ENCODE peak calls at places on chromosomes 5 and 9, in seven cellular contexts. C is colonic mucosa, S is Caco-2, D is fibroblast of lung, X is mucosa of descending colon, E is NB4, V is nephron progenitor cell. H is an unnamed sample.

GRCh38 chr9:98251554-98251953 is 3.9 kb downstream of the TBC1D2 start:
- DNase-seq in C (no peak), S (no peak), D (peak; percentile 84), X (no peak), E (no peak), V (no peak), H (no peak)

GRCh38 chr9:109817146-109817845 is 37.3 kb downstream of the PALM2AKAP2 start:
- DNase-seq in C (no peak), S (no peak), D (peak; percentile 91), X (no peak), E (no peak), V (no peak), H (no peak)

GRCh38 chr5:132677191-132677590 is 3.4 kb downstream of the IL4 start:
- DNase-seq in C (peak; percentile 10), S (peak; percentile 82), D (peak; percentile 95), X (peak; percentile 12), E (no peak), V (no peak), H (no peak)

GRCh38 chr9:95764920-95765319 is 110.6 kb upstream of the ERCC6L2 start:
- DNase-seq in C (no peak), S (no peak), D (no peak), X (no peak), E (no peak), V (no peak), H (no peak)

GRCh38 chr5:56910123-56910951 is 941 bp downstream of the SETD9 start:
- DNase-seq in C (peak; percentile 61), S (peak; percentile 54), D (peak; percentile 45), X (peak; percentile 62), E (peak; percentile 80), V (peak; percentile 45), H (no peak)

GRCh38 chr9:89639367-89639795 is 34.6 kb downstream of the GADD45G start:
- DNase-seq in C (no peak), S (no peak), D (no peak), X (no peak), E (no peak), V (no peak), H (no peak)

GRCh38 chr9:127264462-127265040 is at the start of gene GARNL3:
- DNase-seq in C (no peak), S (no peak), D (no peak), X (no peak), E (no peak), V (peak; percentile 7), H (no peak)

GRCh38 chr5:16782227-16782626 is 153.9 kb downstream of the MYO10 start:
- DNase-seq in C (no peak), S (no peak), D (no peak), X (no peak), E (no peak), V (no peak), H (no peak)

GRCh38 chr9:3329361-3329760 is 196.4 kb downstream of the RFX3 start:
- DNase-seq in C (no peak), S (no peak), D (peak; percentile 44), X (no peak), E (no peak), V (no peak), H (no peak)

GRCh38 chr9:129615407-129616285 is 5.3 kb downstream of the C9orf50 start:
- DNase-seq in C (no peak), S (no peak), D (no peak), X (no peak), E (no peak), V (no peak), H (no peak)

GRCh38 chr9:129614932-129615331 is 6.0 kb downstream of the C9orf50 start:
- DNase-seq in C (no peak), S (no peak), D (no peak), X (no peak), E (no peak), V (no peak), H (no peak)

GRCh38 chr9:129619787-129620668 is 873 bp downstream of the C9orf50 start:
- DNase-seq in C (no peak), S (no peak), D (peak; percentile 51), X (no peak), E (peak; percentile 74), V (peak; percentile 72), H (peak; percentile 52)

GRCh38 chr9:129613520-129614175 is 7.3 kb downstream of the C9orf50 start:
- DNase-seq in C (no peak), S (no peak), D (no peak), X (no peak), E (no peak), V (peak; percentile 54), H (no peak)

DNA sequence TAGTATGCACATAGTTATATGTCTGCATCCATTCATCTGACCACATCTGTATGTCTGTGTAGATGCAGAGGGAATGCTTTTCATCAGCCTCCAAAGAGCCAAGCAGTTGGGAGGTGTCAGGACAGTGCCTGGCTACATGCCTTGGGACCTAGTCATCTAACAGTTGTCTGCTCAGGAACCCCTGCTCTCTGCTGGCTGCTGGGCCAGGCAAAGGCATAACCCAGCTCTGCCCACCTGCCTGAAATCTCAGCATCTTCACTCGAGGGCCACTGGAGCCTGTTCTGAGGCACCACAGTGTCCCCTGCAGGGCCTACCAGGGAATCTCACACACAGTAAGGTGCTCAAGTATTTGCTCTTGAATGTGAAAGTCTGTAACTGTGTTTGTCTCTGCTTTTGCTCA is 3.7 kb downstream of the C9orf50 start:
- DNase-seq in C (no peak), S (no peak), D (peak; percentile 82), X (no peak), E (no peak), V (no peak), H (no peak)
- TF ChIP-seq CTCF in C (peak; percentile 18), S (peak; percentile 46), D (peak; percentile 73), X (no peak), E (peak; percentile 56), V (peak; percentile 55), H (no peak)

DNA sequence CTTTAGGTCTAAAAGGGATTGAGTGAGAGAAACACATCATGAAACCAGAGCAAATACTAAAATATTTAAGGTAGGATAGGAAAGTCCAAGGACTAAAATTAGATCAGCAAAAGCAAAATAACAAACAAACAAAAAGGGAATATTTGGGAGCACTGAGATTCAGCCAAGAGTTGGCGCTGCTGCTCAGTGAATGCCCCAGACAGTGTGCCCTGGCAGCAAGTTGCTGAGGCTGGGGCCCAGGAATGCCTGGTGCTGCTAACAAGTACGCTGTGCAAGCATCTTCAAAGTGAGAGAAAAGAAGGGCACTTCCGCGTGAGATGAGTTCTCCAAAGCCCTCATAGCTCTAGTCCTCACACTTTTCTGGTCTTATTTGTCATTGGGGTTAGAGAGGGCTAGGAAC is 603.3 kb downstream of the EFNA5 start:
- DNase-seq in C (no peak), S (no peak), D (peak; percentile 9), X (no peak), E (no peak), V (peak; percentile 4), H (no peak)
- TF ChIP-seq CTCF in C (no peak), S (no peak), D (no peak), X (no peak), E (no peak), V (no peak), H (no peak)

GRCh38 chr9:21110708-21111576 is 30.7 kb downstream of the IFNW1 start:
- DNase-seq in C (no peak), S (peak; percentile 35), D (peak; percentile 62), X (peak; percentile 45), E (peak; percentile 92), V (peak; percentile 18), H (no peak)
- TF ChIP-seq CTCF in C (peak; percentile 80), S (peak; percentile 65), D (peak; percentile 82), X (peak; percentile 24), E (peak; percentile 88), V (peak; percentile 77), H (peak; percentile 64)

GRCh38 chr5:119304439-119304838 is 51.4 kb upstream of the TNFAIP8 start:
- DNase-seq in C (no peak), S (no peak), D (peak; percentile 45), X (no peak), E (no peak), V (no peak), H (no peak)

GRCh38 chr5:119301947-119302346 is 53.9 kb upstream of the TNFAIP8 start:
- DNase-seq in C (no peak), S (no peak), D (no peak), X (no peak), E (no peak), V (no peak), H (no peak)

GRCh38 chr5:119301210-119301609 is 54.6 kb upstream of the TNFAIP8 start:
- DNase-seq in C (no peak), S (no peak), D (no peak), X (no peak), E (no peak), V (no peak), H (no peak)

GRCh38 chr5:119302449-119302848 is 53.4 kb upstream of the TNFAIP8 start:
- DNase-seq in C (no peak), S (no peak), D (no peak), X (no peak), E (no peak), V (no peak), H (no peak)

GRCh38 chr5:119302916-119303897 is 52.6 kb upstream of the TNFAIP8 start:
- DNase-seq in C (no peak), S (peak; percentile 76), D (peak; percentile 99), X (no peak), E (peak; percentile 70), V (no peak), H (no peak)
- TF ChIP-seq CTCF in C (no peak), S (peak; percentile 21), D (no peak), X (no peak), E (no peak), V (no peak), H (no peak)

GRCh38 chr5:90418214-90418613 is 8.7 kb upstream of the CETN3 start:
- DNase-seq in C (no peak), S (no peak), D (no peak), X (no peak), E (no peak), V (no peak), H (no peak)

GRCh38 chr5:90424245-90424644 is 14.7 kb upstream of the CETN3 start:
- DNase-seq in C (no peak), S (no peak), D (no peak), X (no peak), E (no peak), V (no peak), H (no peak)

GRCh38 chr5:90421136-90421535 is 11.6 kb upstream of the CETN3 start:
- DNase-seq in C (no peak), S (peak; percentile 50), D (no peak), X (peak; percentile 17), E (peak; percentile 8), V (peak; percentile 17), H (no peak)
- TF ChIP-seq CTCF in C (no peak), S (peak; percentile 68), D (no peak), X (no peak), E (no peak), V (no peak), H (no peak)

GRCh38 chr9:17059465-17059864 is 75.4 kb upstream of the CNTLN start:
- DNase-seq in C (no peak), S (no peak), D (no peak), X (no peak), E (no peak), V (no peak), H (no peak)

GRCh38 chr9:17065062-17065461 is 69.8 kb upstream of the CNTLN start:
- DNase-seq in C (no peak), S (no peak), D (peak; percentile 11), X (peak; percentile 4), E (no peak), V (no peak), H (no peak)

GRCh38 chr9:17064558-17064957 is 70.3 kb upstream of the CNTLN start:
- DNase-seq in C (no peak), S (no peak), D (no peak), X (no peak), E (no peak), V (no peak), H (no peak)

GRCh38 chr9:17060450-17060849 is 74.4 kb upstream of the CNTLN start:
- DNase-seq in C (no peak), S (no peak), D (no peak), X (no peak), E (no peak), V (no peak), H (no peak)

GRCh38 chr9:17063535-17064135 is 71.2 kb upstream of the CNTLN start:
- DNase-seq in C (peak; percentile 21), S (no peak), D (peak; percentile 48), X (peak; percentile 30), E (peak; percentile 82), V (peak; percentile 37), H (no peak)
- TF ChIP-seq CTCF in C (peak; percentile 42), S (peak; percentile 69), D (peak; percentile 87), X (peak; percentile 57), E (peak; percentile 98), V (peak; percentile 86), H (peak; percentile 60)